ENCODE peak calls at places on chromosome 17, in ten cellular contexts. X is tibial artery; M is heart right ventricle; S is endodermal cell; C is mesendoderm; R is aorta; B is body of pancreas; I is CD4-positive, alpha-beta T cell; W is OCI-LY7; T is H9. K is an unnamed sample.
A peak's percentile ranks its signal among the peaks of the same experiment; 100 is the strongest.

GRCh38 chr17:21687136-21687953 is 5.0 kb upstream of the KCNJ18 start:
- DNase-seq in X (no peak), M (no peak), S (no peak), C (no peak), R (peak; percentile 4), B (no peak), I (no peak), W (no peak), T (no peak), K (no peak)

GRCh38 chr17:17235212-17236174 is 1.5 kb downstream of the FLCN start:
- DNase-seq in X (no peak), M (no peak), S (no peak), C (no peak), R (no peak), B (no peak), I (no peak), W (no peak), T (no peak), K (peak; percentile 68)

GRCh38 chr17:47287068-47287467 is 33.4 kb downstream of the ITGB3 start:
- DNase-seq in X (no peak), M (no peak), S (no peak), C (no peak), R (no peak), B (no peak), I (no peak), W (no peak), T (no peak), K (no peak)

GRCh38 chr17:75323043-75323591 is 33.9 kb upstream of the SLC25A19 start:
- DNase-seq in X (peak; percentile 89), M (peak; percentile 89), S (peak; percentile 99), C (peak; percentile 93), R (peak; percentile 91), B (peak; percentile 91), I (peak; percentile 87), W (peak; percentile 97), T (peak; percentile 90), K (peak; percentile 67)

GRCh38 chr17:54749157-54749556 is 151.5 kb upstream of the TOM1L1 start:
- DNase-seq in X (no peak), M (no peak), S (peak; percentile 77), C (peak; percentile 50), R (no peak), B (no peak), I (no peak), W (no peak), T (peak; percentile 79), K (no peak)

GRCh38 chr17:49514374-49514738 is 19.3 kb downstream of the NGFR start:
- DNase-seq in X (peak; percentile 64), M (no peak), S (peak; percentile 89), C (peak; percentile 76), R (no peak), B (no peak), I (no peak), W (no peak), T (peak; percentile 90), K (no peak)

GRCh38 chr17:41467546-41467945 is 360 bp upstream of the KRT32 start:
- DNase-seq in X (no peak), M (no peak), S (no peak), C (no peak), R (no peak), B (no peak), I (no peak), W (no peak), T (no peak), K (no peak)

GRCh38 chr17:68656666-68657065 is 55.5 kb upstream of the FAM20A start:
- DNase-seq in X (no peak), M (no peak), S (no peak), C (no peak), R (no peak), B (no peak), I (no peak), W (no peak), T (no peak), K (no peak)

GRCh38 chr17:528253-528652 is 175.6 kb upstream of the RPH3AL start:
- DNase-seq in X (no peak), M (no peak), S (no peak), C (no peak), R (no peak), B (no peak), I (no peak), W (no peak), T (no peak), K (no peak)

GRCh38 chr17:82077617-82078358 is 12.2 kb upstream of the DUS1L start:
- DNase-seq in X (no peak), M (no peak), S (peak; percentile 84), C (peak; percentile 48), R (no peak), B (no peak), I (no peak), W (no peak), T (peak; percentile 80), K (no peak)

GRCh38 chr17:66493283-66494019 is 191.0 kb downstream of the PRKCA start:
- DNase-seq in X (no peak), M (no peak), S (no peak), C (no peak), R (no peak), B (no peak), I (no peak), W (no peak), T (no peak), K (no peak)

GRCh38 chr17:1091885-1092284 is 87.9 kb downstream of the ABR start:
- DNase-seq in X (no peak), M (no peak), S (no peak), C (no peak), R (no peak), B (no peak), I (no peak), W (no peak), T (no peak), K (peak; percentile 33)

GRCh38 chr17:79707441-79707850 is 23.3 kb upstream of the ENPP7 start:
- DNase-seq in X (no peak), M (no peak), S (peak; percentile 72), C (no peak), R (no peak), B (no peak), I (no peak), W (no peak), T (peak; percentile 59), K (no peak)

GRCh38 chr17:29594441-29595090 is 1.6 kb downstream of the ANKRD13B start:
- DNase-seq in X (no peak), M (peak; percentile 5), S (no peak), C (no peak), R (no peak), B (no peak), I (no peak), W (no peak), T (no peak), K (no peak)
- H3K27ac ChIP-seq in X (no peak overlapping the region), M (no peak overlapping the region), S (no peak overlapping the region), C (no peak overlapping the region), R (no peak overlapping the region), B (no peak overlapping the region), I (no peak overlapping the region), W (no peak overlapping the region), T (no peak overlapping the region), K (no peak overlapping the region)

DNA sequence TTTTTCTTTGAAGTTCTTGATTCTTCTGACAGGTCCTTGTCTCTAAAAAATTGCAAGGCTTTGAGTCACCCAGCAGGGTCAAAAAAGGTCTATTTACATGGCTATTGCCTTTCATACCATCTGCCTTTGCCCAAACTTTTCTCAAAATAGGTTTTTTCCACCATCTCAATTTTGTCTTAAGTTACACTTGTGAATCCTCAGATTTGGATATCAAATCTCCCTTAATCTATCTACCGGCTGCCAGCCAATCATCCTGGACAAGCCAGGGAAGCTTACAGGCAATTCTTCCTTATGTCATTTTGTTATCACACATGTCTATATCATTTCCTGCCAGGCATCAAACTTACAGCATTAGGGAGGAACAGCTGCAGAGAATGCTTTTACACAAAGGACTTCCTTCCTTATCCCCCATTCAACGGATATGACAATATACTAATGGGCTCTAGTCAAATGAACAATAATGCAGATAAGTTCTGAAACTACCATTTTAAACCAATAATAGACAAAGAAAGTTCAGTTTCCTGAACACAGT is 104.1 kb upstream of the CORO6 start:
- DNase-seq in X (no peak), M (no peak), S (no peak), C (peak; percentile 59), R (no peak), B (no peak), I (no peak), W (peak; percentile 85), T (no peak), K (peak; percentile 36)
- H3K27ac ChIP-seq in X (no peak overlapping the region), M (peak overlapping the region; percentile 84), S (peak overlapping the region; percentile 30), C (peak overlapping the region; percentile 37), R (no peak overlapping the region), B (no peak overlapping the region), I (peak overlapping the region; percentile 63), W (peak overlapping the region; percentile 92), T (no peak overlapping the region), K (no peak overlapping the region)

GRCh38 chr17:20187049-20187448 is 177.9 kb downstream of the SPECC1 start:
- DNase-seq in X (no peak), M (no peak), S (no peak), C (no peak), R (no peak), B (no peak), I (no peak), W (no peak), T (no peak), K (no peak)

GRCh38 chr17:20191066-20191465 is 181.9 kb downstream of the SPECC1 start:
- DNase-seq in X (no peak), M (no peak), S (no peak), C (no peak), R (no peak), B (no peak), I (no peak), W (no peak), T (no peak), K (peak; percentile 72)

GRCh38 chr17:20190605-20191004 is 181.4 kb downstream of the SPECC1 start:
- DNase-seq in X (no peak), M (no peak), S (peak; percentile 47), C (no peak), R (no peak), B (no peak), I (no peak), W (no peak), T (no peak), K (no peak)

GRCh38 chr17:20189979-20190378 is 180.8 kb downstream of the SPECC1 start:
- DNase-seq in X (no peak), M (no peak), S (no peak), C (no peak), R (no peak), B (no peak), I (no peak), W (no peak), T (no peak), K (no peak)

DNA sequence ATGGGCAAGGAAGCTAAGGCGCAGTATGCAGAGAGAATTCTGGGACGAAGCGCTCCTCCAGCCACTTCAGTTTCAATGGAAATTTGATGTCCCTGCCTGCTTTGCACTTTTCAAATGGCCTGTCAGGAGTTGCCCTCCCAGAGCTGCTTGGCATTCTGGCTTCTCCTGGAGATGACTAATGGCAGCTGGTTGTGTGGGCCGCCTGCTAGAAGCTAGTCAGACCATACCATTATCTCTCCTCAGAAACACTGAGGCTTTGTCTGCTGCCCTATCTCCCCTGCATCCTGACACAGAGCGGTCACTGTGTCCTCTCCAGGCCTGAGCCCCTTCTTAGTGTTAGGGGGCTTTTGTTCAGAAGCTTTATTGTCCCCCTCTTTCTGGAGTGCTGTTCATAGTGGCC is 180.2 kb downstream of the SPECC1 start:
- DNase-seq in X (no peak), M (no peak), S (peak; percentile 81), C (peak; percentile 71), R (peak; percentile 50), B (no peak), I (no peak), W (no peak), T (peak; percentile 73), K (peak; percentile 51)
- H3K27ac ChIP-seq in X (peak overlapping the region; percentile 36), M (no peak overlapping the region), S (peak overlapping the region; percentile 85), C (no peak overlapping the region), R (no peak overlapping the region), B (no peak overlapping the region), I (no peak overlapping the region), W (no peak overlapping the region), T (peak overlapping the region; percentile 24), K (no peak overlapping the region)

GRCh38 chr17:29682987-29683386 is 60.3 kb upstream of the CORO6 start:
- DNase-seq in X (no peak), M (peak; percentile 24), S (no peak), C (peak; percentile 61), R (no peak), B (no peak), I (no peak), W (no peak), T (no peak), K (peak; percentile 32)
- H3K27ac ChIP-seq in X (no peak overlapping the region), M (peak overlapping the region; percentile 83), S (no peak overlapping the region), C (no peak overlapping the region), R (no peak overlapping the region), B (no peak overlapping the region), I (peak overlapping the region; percentile 17), W (peak overlapping the region; percentile 63), T (no peak overlapping the region), K (peak overlapping the region; percentile 37)

K was measured in foreskin keratinocyte.